ENCODE peak calls at places on chromosome 13, in five cellular contexts. One of them, this sample, is unnamed.

GRCh38 chr13:44972956-44973581 is 16.2 kb downstream of the NUFIP1 start:
- DNase-seq in GM04504: no peak
- DNase-seq in amniotic stem cell: peak; percentile 67
- DNase-seq in mucosa of gallbladder: no peak
- DNase-seq in Peyer's patch: no peak
- DNase-seq in this sample: no peak

GRCh38 chr13:80382576-80382975 is 41.6 kb upstream of the SPRY2 start:
- DNase-seq in GM04504: no peak
- DNase-seq in mucosa of gallbladder: no peak
- DNase-seq in Peyer's patch: no peak
- DNase-seq in amniotic stem cell: no peak
- DNase-seq in this sample: no peak

GRCh38 chr13:88144580-88144979 is 473.4 kb downstream of the SLITRK5 start:
- DNase-seq in Peyer's patch: no peak
- DNase-seq in GM04504: no peak
- DNase-seq in amniotic stem cell: no peak
- DNase-seq in mucosa of gallbladder: no peak
- DNase-seq in this sample: no peak

GRCh38 chr13:106117035-106117434 is 418.4 kb downstream of the EFNB2 start:
- DNase-seq in GM04504: no peak
- DNase-seq in amniotic stem cell: no peak
- DNase-seq in mucosa of gallbladder: no peak
- DNase-seq in Peyer's patch: no peak
- DNase-seq in this sample: no peak

GRCh38 chr13:48222358-48223015 is 10.5 kb upstream of the ITM2B start:
- DNase-seq in Peyer's patch: no peak
- DNase-seq in mucosa of gallbladder: no peak
- DNase-seq in amniotic stem cell: no peak
- DNase-seq in GM04504: no peak
- DNase-seq in this sample: no peak

GRCh38 chr13:113059891-113060290 is 45.7 kb upstream of the F7 start:
- DNase-seq in mucosa of gallbladder: no peak
- DNase-seq in GM04504: no peak
- DNase-seq in amniotic stem cell: no peak
- DNase-seq in Peyer's patch: no peak
- DNase-seq in this sample: no peak

GRCh38 chr13:114008964-114009589 is 35.2 kb upstream of the C13orf46 start:
- DNase-seq in Peyer's patch: no peak
- DNase-seq in GM04504: no peak
- DNase-seq in mucosa of gallbladder: no peak
- DNase-seq in amniotic stem cell: no peak
- DNase-seq in this sample: no peak

GRCh38 chr13:97307882-97308624 is 85.9 kb downstream of the MBNL2 start:
- DNase-seq in Peyer's patch: no peak
- DNase-seq in mucosa of gallbladder: no peak
- DNase-seq in amniotic stem cell: peak; percentile 43
- DNase-seq in GM04504: peak; percentile 47
- DNase-seq in this sample: peak; percentile 94

GRCh38 chr13:67139551-67139950 is 90.6 kb downstream of the PCDH9 start:
- DNase-seq in GM04504: no peak
- DNase-seq in Peyer's patch: no peak
- DNase-seq in amniotic stem cell: no peak
- DNase-seq in mucosa of gallbladder: no peak
- DNase-seq in this sample: no peak

GRCh38 chr13:111484129-111484925 is 163.9 kb downstream of the TEX29 start:
- DNase-seq in amniotic stem cell: no peak
- DNase-seq in GM04504: no peak
- DNase-seq in Peyer's patch: no peak
- DNase-seq in mucosa of gallbladder: no peak
- DNase-seq in this sample: no peak

GRCh38 chr13:60617863-60618733 is 221.1 kb downstream of the TDRD3 start:
- DNase-seq in Peyer's patch: no peak
- DNase-seq in amniotic stem cell: no peak
- DNase-seq in mucosa of gallbladder: no peak
- DNase-seq in GM04504: peak; percentile 10
- DNase-seq in this sample: no peak

GRCh38 chr13:60226507-60226906 is 62.8 kb upstream of the DIAPH3 start:
- DNase-seq in mucosa of gallbladder: no peak
- DNase-seq in amniotic stem cell: no peak
- DNase-seq in Peyer's patch: no peak
- DNase-seq in GM04504: no peak
- DNase-seq in this sample: no peak

GRCh38 chr13:31160857-31161582 is 684 bp downstream of the HSPH1 start:
- DNase-seq in mucosa of gallbladder: peak; percentile 80
- DNase-seq in GM04504: peak; percentile 44
- DNase-seq in amniotic stem cell: peak; percentile 42
- DNase-seq in Peyer's patch: peak; percentile 56
- DNase-seq in this sample: peak; percentile 38

GRCh38 chr13:31930901-31931522 is 100.6 kb upstream of the FRY start:
- DNase-seq in amniotic stem cell: no peak
- DNase-seq in Peyer's patch: no peak
- DNase-seq in mucosa of gallbladder: no peak
- DNase-seq in GM04504: no peak
- DNase-seq in this sample: no peak

GRCh38 chr13:27583645-27584044 is 36.7 kb downstream of the LNX2 start:
- DNase-seq in mucosa of gallbladder: no peak
- DNase-seq in Peyer's patch: no peak
- DNase-seq in amniotic stem cell: no peak
- DNase-seq in GM04504: no peak
- DNase-seq in this sample: no peak

GRCh38 chr13:87680298-87680697 is 9.1 kb downstream of the SLITRK5 start:
- DNase-seq in mucosa of gallbladder: no peak
- DNase-seq in GM04504: no peak
- DNase-seq in amniotic stem cell: no peak
- DNase-seq in Peyer's patch: no peak
- DNase-seq in this sample: no peak

GRCh38 chr13:94195715-94196114 is 283.8 kb downstream of the DCT start:
- DNase-seq in amniotic stem cell: peak; percentile 35
- DNase-seq in Peyer's patch: no peak
- DNase-seq in mucosa of gallbladder: no peak
- DNase-seq in GM04504: peak; percentile 56
- DNase-seq in this sample: peak; percentile 67

GRCh38 chr13:78046349-78046748 is 127.7 kb upstream of the EDNRB start:
- DNase-seq in amniotic stem cell: no peak
- DNase-seq in mucosa of gallbladder: no peak
- DNase-seq in Peyer's patch: no peak
- DNase-seq in GM04504: no peak
- DNase-seq in this sample: no peak

GRCh38 chr13:112753868-112754267 is 64.0 kb downstream of the ATP11A start:
- DNase-seq in amniotic stem cell: no peak
- DNase-seq in Peyer's patch: no peak
- DNase-seq in mucosa of gallbladder: no peak
- DNase-seq in GM04504: no peak
- DNase-seq in this sample: no peak

GRCh38 chr13:112664501-112665203 is 25.2 kb upstream of the ATP11A start:
- DNase-seq in Peyer's patch: no peak
- DNase-seq in mucosa of gallbladder: no peak
- DNase-seq in amniotic stem cell: no peak
- DNase-seq in GM04504: no peak
- DNase-seq in this sample: no peak

GRCh38 chr13:90640976-90641375 is 706.5 kb upstream of the MIR17HG start:
- DNase-seq in mucosa of gallbladder: no peak
- DNase-seq in Peyer's patch: no peak
- DNase-seq in GM04504: peak; percentile 12
- DNase-seq in amniotic stem cell: no peak
- DNase-seq in this sample: no peak

GRCh38 chr13:40181203-40181845 is 485.1 kb downstream of the FOXO1 start:
- DNase-seq in mucosa of gallbladder: peak; percentile 41
- DNase-seq in GM04504: no peak
- DNase-seq in Peyer's patch: no peak
- DNase-seq in amniotic stem cell: no peak
- DNase-seq in this sample: no peak

GRCh38 chr13:20129076-20129475 is 31.8 kb downstream of the GJA3 start:
- DNase-seq in Peyer's patch: no peak
- DNase-seq in amniotic stem cell: no peak
- DNase-seq in mucosa of gallbladder: no peak
- DNase-seq in GM04504: no peak
- DNase-seq in this sample: no peak

GRCh38 chr13:106796280-106797047 is 228.5 kb upstream of the ARGLU1 start:
- DNase-seq in Peyer's patch: no peak
- DNase-seq in amniotic stem cell: no peak
- DNase-seq in GM04504: no peak
- DNase-seq in mucosa of gallbladder: no peak
- DNase-seq in this sample: no peak

GRCh38 chr13:61824168-61824567 is 408.5 kb upstream of the PCDH20 start:
- DNase-seq in Peyer's patch: no peak
- DNase-seq in mucosa of gallbladder: no peak
- DNase-seq in amniotic stem cell: no peak
- DNase-seq in GM04504: no peak
- DNase-seq in this sample: no peak

GRCh38 chr13:114101325-114101821 is 31.1 kb downstream of the RASA3 start:
- DNase-seq in amniotic stem cell: no peak
- DNase-seq in Peyer's patch: no peak
- DNase-seq in GM04504: no peak
- DNase-seq in mucosa of gallbladder: no peak
- DNase-seq in this sample: no peak

GRCh38 chr13:35923347-35923746 is 207.8 kb downstream of the DCLK1 start:
- DNase-seq in mucosa of gallbladder: no peak
- DNase-seq in Peyer's patch: no peak
- DNase-seq in GM04504: peak; percentile 42
- DNase-seq in amniotic stem cell: peak; percentile 30
- DNase-seq in this sample: no peak